ENCODE peak calls at places on chromosomes 16 and 17, in seven cellular contexts. J, L, M, Z, O, F and K are unnamed samples.

GRCh38 chr17:42682400-42683384 is at the start of gene CNTNAP1:
- DNase-seq in J (peak; percentile 84), F (peak; percentile 76), L (peak; percentile 77), Z (peak; percentile 92), M (peak; percentile 80), O (peak; percentile 66), K (no peak)

GRCh38 chr16:57781741-57782606 is 20.3 kb downstream of the KIFC3 start:
- DNase-seq in M (no peak), L (no peak), Z (peak; percentile 48), O (no peak), J (peak; percentile 43), F (no peak), K (no peak)

GRCh38 chr16:49638696-49639629 is 216.9 kb downstream of the ZNF423 start:
- DNase-seq in O (no peak), L (no peak), J (peak; percentile 12), F (no peak), Z (peak; percentile 28), M (no peak), K (no peak)

GRCh38 chr17:62098623-62099231 is 33.6 kb upstream of the MED13 start:
- DNase-seq in L (no peak), J (no peak), M (no peak), F (no peak), O (no peak), Z (no peak), K (no peak)

GRCh38 chr16:30063893-30064745 is 1.4 kb upstream of the ALDOA start:
- DNase-seq in M (peak; percentile 77), L (peak; percentile 77), O (no peak), F (peak; percentile 77), Z (peak; percentile 49), J (peak; percentile 37), K (no peak)

GRCh38 chr17:7703584-7704574 is 1.1 kb upstream of the EFNB3 start:
- DNase-seq in M (peak; percentile 95), O (peak; percentile 85), Z (peak; percentile 79), F (peak; percentile 98), L (peak; percentile 77), J (no peak), K (peak; percentile 16)

GRCh38 chr16:70438325-70438982 is 446 bp downstream of the ST3GAL2 start:
- DNase-seq in F (no peak), O (no peak), Z (no peak), J (no peak), L (no peak), M (no peak), K (no peak)

GRCh38 chr16:69396187-69397061 is 10.6 kb upstream of the TERF2 start:
- DNase-seq in J (peak; percentile 96), Z (peak; percentile 98), L (peak; percentile 80), O (peak; percentile 84), M (peak; percentile 53), F (peak; percentile 81), K (peak; percentile 91)

GRCh38 chr17:19301274-19301946 is 61.1 kb downstream of the B9D1 start:
- DNase-seq in L (no peak), M (no peak), J (no peak), F (no peak), Z (no peak), O (no peak), K (no peak)

GRCh38 chr17:42667088-42667951 is 8.2 kb downstream of the TUBG2 start:
- DNase-seq in Z (peak; percentile 84), F (no peak), J (peak; percentile 73), L (no peak), M (peak; percentile 58), O (no peak), K (peak; percentile 51)

GRCh38 chr17:57645950-57646686 is 99.0 kb downstream of the CCDC182 start:
- DNase-seq in M (no peak), L (no peak), F (no peak), Z (peak; percentile 68), O (no peak), J (peak; percentile 34), K (peak; percentile 20)

GRCh38 chr16:58031016-58031800 is 5.7 kb downstream of the MMP15 start:
- DNase-seq in M (no peak), L (no peak), F (peak; percentile 23), Z (no peak), O (no peak), J (no peak), K (no peak)

GRCh38 chr17:65987988-65988387 is 203.9 kb downstream of the CEP112 start:
- DNase-seq in J (peak; percentile 48), M (peak; percentile 49), O (no peak), L (peak; percentile 49), Z (peak; percentile 52), F (peak; percentile 77), K (peak; percentile 63)

GRCh38 chr17:73956595-73957465 is 246.6 kb upstream of the RPL38 start:
- DNase-seq in F (peak; percentile 94), Z (no peak), J (no peak), M (peak; percentile 95), L (peak; percentile 94), O (peak; percentile 68), K (peak; percentile 57)

GRCh38 chr17:600576-601301 is 113.9 kb downstream of the VPS53 start:
- DNase-seq in Z (peak; percentile 4), J (peak; percentile 43), L (no peak), F (no peak), O (no peak), M (no peak), K (no peak)

GRCh38 chr16:62041401-62041800 is 5.2 kb upstream of the CDH8 start:
- DNase-seq in F (peak; percentile 73), Z (peak; percentile 6), M (peak; percentile 49), L (no peak), O (no peak), J (no peak), K (no peak)

GRCh38 chr17:34081269-34081668 is 173.8 kb upstream of the CCL2 start:
- DNase-seq in Z (no peak), F (peak; percentile 73), L (peak; percentile 57), J (peak; percentile 6), O (no peak), M (peak; percentile 64), K (no peak)

GRCh38 chr17:77746901-77747620 is 211.4 kb upstream of the TNRC6C start:
- DNase-seq in F (no peak), L (no peak), J (no peak), Z (no peak), M (no peak), O (peak; percentile 90), K (no peak)

GRCh38 chr17:48537316-48537715 is 6.5 kb upstream of the HOXB1 start:
- DNase-seq in M (no peak), F (no peak), L (no peak), Z (peak; percentile 13), J (no peak), O (no peak), K (no peak)

GRCh38 chr17:7038025-7038862 is 2.4 kb downstream of the SLC16A13 start:
- DNase-seq in M (peak; percentile 55), F (no peak), Z (no peak), J (no peak), L (no peak), O (no peak), K (no peak)

GRCh38 chr16:81478876-81479496 is 34.4 kb downstream of the CMIP start:
- DNase-seq in Z (peak; percentile 67), L (no peak), F (no peak), J (no peak), M (no peak), O (no peak), K (no peak)

GRCh38 chr16:28494141-28494851 is at the start of gene APOBR:
- DNase-seq in J (no peak), L (no peak), Z (no peak), F (no peak), O (no peak), M (no peak), K (peak; percentile 38)

GRCh38 chr16:50665128-50665878 is 15.8 kb downstream of the SNX20 start:
- DNase-seq in Z (peak; percentile 65), M (peak; percentile 83), F (peak; percentile 85), L (peak; percentile 99), O (peak; percentile 71), J (peak; percentile 57), K (peak; percentile 68)
- H3K23ac ChIP-seq in Z (no peak overlapping the region), M (no peak overlapping the region), F (no peak overlapping the region), L (no peak overlapping the region), O (no peak overlapping the region), J (no peak overlapping the region), K (no peak overlapping the region)

GRCh38 chr17:37506678-37507077 is 17.0 kb downstream of the DUSP14 start:
- DNase-seq in L (peak; percentile 82), O (peak; percentile 12), J (peak; percentile 47), Z (peak; percentile 58), F (peak; percentile 89), M (peak; percentile 90), K (peak; percentile 32)
- H3K23ac ChIP-seq in L (no peak overlapping the region), O (no peak overlapping the region), J (no peak overlapping the region), Z (no peak overlapping the region), F (no peak overlapping the region), M (no peak overlapping the region), K (no peak overlapping the region)

GRCh38 chr16:51875834-51876725 is 670.9 kb downstream of the TOX3 start:
- DNase-seq in F (no peak), J (no peak), Z (peak; percentile 43), L (no peak), M (peak; percentile 43), O (no peak), K (no peak)

GRCh38 chr16:51880776-51881175 is 666.2 kb downstream of the TOX3 start:
- DNase-seq in Z (peak; percentile 89), F (no peak), J (peak; percentile 98), L (no peak), M (no peak), O (no peak), K (no peak)

GRCh38 chr16:51876934-51877333 is 670.0 kb downstream of the TOX3 start:
- DNase-seq in J (peak; percentile 83), O (no peak), M (no peak), L (no peak), F (no peak), Z (no peak), K (no peak)

GRCh38 chr16:51881731-51882130 is 665.2 kb downstream of the TOX3 start:
- DNase-seq in J (peak; percentile 93), M (no peak), Z (peak; percentile 26), F (no peak), O (no peak), L (no peak), K (no peak)

GRCh38 chr16:51877686-51878085 is 669.3 kb downstream of the TOX3 start:
- DNase-seq in L (no peak), M (no peak), J (no peak), F (no peak), O (no peak), Z (peak; percentile 34), K (no peak)
- H3K23ac ChIP-seq in L (no peak overlapping the region), M (no peak overlapping the region), J (peak overlapping the region; percentile 100), F (no peak overlapping the region), O (no peak overlapping the region), Z (no peak overlapping the region), K (no peak overlapping the region)

DNA sequence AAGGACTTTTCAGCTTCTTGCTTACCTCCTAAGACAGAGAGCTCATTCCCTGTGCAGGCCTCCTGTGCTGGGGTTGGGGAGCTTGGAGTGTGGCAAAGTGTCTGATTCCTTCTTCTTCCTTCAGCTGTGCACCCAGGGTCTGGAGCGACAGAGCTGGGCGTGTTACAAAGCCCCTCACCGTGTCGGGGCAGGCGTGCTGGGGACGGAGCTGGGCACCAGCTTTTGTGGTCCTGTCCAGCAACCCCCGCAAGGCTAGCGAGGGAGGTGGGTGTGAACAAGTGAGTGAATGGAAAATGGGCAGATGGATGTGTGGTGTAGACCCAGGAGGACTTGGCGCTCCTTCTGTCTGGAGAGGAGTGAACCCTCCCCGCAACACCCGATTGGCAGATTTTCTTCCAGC is 23.7 kb downstream of the SOX8 start:
- DNase-seq in F (no peak), Z (no peak), L (no peak), J (no peak), O (no peak), M (no peak), K (no peak)
- H3K23ac ChIP-seq in F (no peak overlapping the region), Z (no peak overlapping the region), L (no peak overlapping the region), J (no peak overlapping the region), O (peak overlapping the region; percentile 91), M (no peak overlapping the region), K (no peak overlapping the region)